ENCODE peak calls at places on chromosomes 7 and 10, in ten cellular contexts. T, W, L, D, N, S, F, V, Z and M are unnamed samples.
A peak's percentile ranks its signal among the peaks of the same experiment; 100 is the strongest.

GRCh38 chr7:5590596-5591546 is 167.2 kb upstream of the TNRC18 start:
- DNase-seq in N (no peak), S (no peak), D (no peak), Z (no peak), L (no peak), V (no peak), W (no peak), T (peak; percentile 90), F (no peak), M (no peak)

GRCh38 chr7:104922187-104923009 is 91.6 kb upstream of the KMT2E start:
- DNase-seq in S (no peak), L (no peak), D (no peak), N (no peak), T (no peak), W (no peak), Z (no peak), F (no peak), V (no peak), M (no peak)

GRCh38 chr7:8221124-8221523 is 40.8 kb downstream of the ICA1 start:
- DNase-seq in S (no peak), F (no peak), T (no peak), N (no peak), L (peak; percentile 20), V (no peak), W (no peak), Z (no peak), D (no peak), M (no peak)

GRCh38 chr7:102890292-102890970 is 22.4 kb upstream of the LRRC17 start:
- DNase-seq in L (no peak), D (no peak), S (no peak), N (no peak), Z (no peak), V (no peak), F (no peak), W (no peak), T (peak; percentile 88), M (no peak)

GRCh38 chr10:89384474-89385324 is 6.8 kb downstream of the IFIT1B start:
- DNase-seq in D (no peak), W (no peak), S (no peak), Z (no peak), T (peak; percentile 85), V (no peak), F (no peak), N (no peak), L (no peak), M (no peak)

GRCh38 chr10:115879372-115879771 is 393.6 kb downstream of the GFRA1 start:
- DNase-seq in S (no peak), Z (no peak), F (no peak), N (peak; percentile 39), T (no peak), V (no peak), W (peak; percentile 25), D (no peak), L (no peak), M (no peak)

GRCh38 chr10:88442681-88443080 is 140.4 kb downstream of the RNLS start:
- DNase-seq in T (no peak), L (no peak), S (no peak), Z (no peak), W (no peak), F (no peak), N (no peak), D (no peak), V (no peak), M (no peak)

GRCh38 chr10:5971315-5971832 is 6.0 kb downstream of the IL15RA start:
- DNase-seq in N (peak; percentile 53), S (no peak), D (no peak), V (no peak), Z (peak; percentile 34), W (peak; percentile 44), T (peak; percentile 18), L (no peak), F (peak; percentile 83), M (no peak)

DNA sequence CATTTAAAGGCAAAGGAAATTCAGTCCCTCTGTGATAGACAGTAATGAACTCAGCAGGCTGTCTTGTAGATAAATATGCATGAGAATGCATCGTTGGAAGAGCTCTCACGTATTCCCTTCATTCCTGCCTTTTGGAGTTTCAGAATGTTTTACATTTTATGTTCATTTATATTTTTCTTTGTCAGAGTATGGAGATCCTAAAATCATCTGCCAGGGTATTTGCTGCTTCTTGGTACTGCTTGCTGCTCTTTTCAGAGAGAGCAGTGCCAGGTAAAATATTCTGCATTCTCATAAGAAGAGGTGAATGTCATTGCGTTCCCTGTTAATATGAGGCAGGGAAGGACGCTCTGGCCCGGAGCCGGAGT is 290.2 kb downstream of the CCDC3 start:
- DNase-seq in Z (no peak), N (no peak), S (no peak), V (no peak), F (no peak), L (no peak), T (no peak), W (no peak), D (no peak), M (no peak)
- TF ChIP-seq CTCF in Z (no peak), N (no peak), S (no peak), V (no peak), F (no peak), L (no peak), T (no peak), W (no peak), D (no peak), M (no peak)

GRCh38 chr7:51222916-51223315 is 93.7 kb downstream of the COBL start:
- DNase-seq in F (no peak), T (no peak), N (no peak), Z (no peak), W (no peak), D (no peak), S (no peak), L (no peak), V (no peak), M (no peak)

GRCh38 chr7:51226916-51227535 is 89.6 kb downstream of the COBL start:
- DNase-seq in D (no peak), Z (no peak), V (no peak), N (no peak), W (no peak), L (no peak), T (no peak), F (no peak), S (no peak), M (no peak)

GRCh38 chr7:51226042-51226755 is 90.4 kb downstream of the COBL start:
- DNase-seq in S (no peak), N (no peak), T (no peak), F (no peak), V (no peak), Z (no peak), L (no peak), W (no peak), D (no peak), M (no peak)

GRCh38 chr7:51223505-51223904 is 93.1 kb downstream of the COBL start:
- DNase-seq in W (no peak), N (no peak), Z (no peak), F (no peak), D (no peak), V (no peak), T (no peak), S (no peak), L (no peak), M (no peak)

DNA sequence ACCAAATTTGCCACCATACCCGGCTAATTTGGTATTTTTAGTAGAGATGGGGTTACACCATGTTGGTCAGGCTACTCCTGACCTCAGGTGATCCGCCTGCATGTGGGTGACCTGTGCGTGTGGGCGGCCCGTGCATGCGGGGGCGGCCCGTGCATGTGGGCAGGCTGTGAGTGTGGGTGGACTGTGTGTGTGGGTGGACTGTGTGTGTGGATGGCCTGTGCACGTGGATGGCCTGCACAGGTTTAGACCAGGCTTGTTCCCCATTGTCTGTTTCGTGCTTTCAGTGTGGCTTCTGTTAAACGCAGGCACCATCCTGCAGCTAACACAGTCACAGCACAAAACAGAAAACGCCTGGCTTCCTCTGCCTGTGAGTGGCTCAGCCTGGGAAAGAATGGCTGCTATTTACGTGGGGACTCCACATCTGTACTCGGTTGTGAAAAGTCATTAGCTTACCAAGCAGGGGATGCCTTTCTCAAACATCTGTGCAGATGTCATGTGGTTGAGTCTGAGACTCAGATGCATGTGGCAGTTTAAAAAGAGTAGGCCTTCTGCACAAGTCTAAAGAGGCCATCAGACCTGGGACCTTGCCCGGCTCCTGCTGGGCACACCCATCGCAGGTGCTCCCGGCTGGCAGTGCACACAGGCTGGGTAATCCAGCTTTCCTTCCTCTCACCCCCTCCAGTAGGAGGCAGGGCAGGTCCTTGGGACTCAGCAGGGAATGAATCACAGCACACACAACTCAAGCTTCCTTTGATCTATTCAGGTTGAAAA is 91.6 kb downstream of the COBL start:
- DNase-seq in N (no peak), S (no peak), T (no peak), Z (no peak), F (peak; percentile 87), D (no peak), V (no peak), W (no peak), L (peak; percentile 76), M (no peak)
- TF ChIP-seq CTCF in N (no peak), S (peak; percentile 50), T (no peak), Z (peak; percentile 43), F (no peak), D (no peak), V (no peak), W (no peak), L (peak; percentile 83), M (no peak)

GRCh38 chr7:117385340-117386124 is 41.8 kb downstream of the ASZ1 start:
- DNase-seq in W (peak; percentile 13), L (peak; percentile 34), D (no peak), S (no peak), T (peak; percentile 28), Z (no peak), F (no peak), N (peak; percentile 48), V (no peak), M (no peak)
- TF ChIP-seq CTCF in W (peak; percentile 20), L (no peak), D (peak; percentile 9), S (peak; percentile 59), T (peak; percentile 6), Z (no peak), F (no peak), N (peak; percentile 35), V (peak; percentile 20), M (peak; percentile 67)

GRCh38 chr7:135368416-135369186 is 135.0 kb downstream of the STRA8 start:
- DNase-seq in L (no peak), T (no peak), S (no peak), V (no peak), D (no peak), Z (no peak), N (no peak), W (no peak), F (no peak), M (no peak)

GRCh38 chr7:135359633-135360032 is 126.0 kb downstream of the STRA8 start:
- DNase-seq in L (no peak), W (no peak), D (no peak), T (peak; percentile 8), F (no peak), V (no peak), Z (no peak), S (no peak), N (peak; percentile 5), M (no peak)

GRCh38 chr7:135361788-135362187 is 128.2 kb downstream of the STRA8 start:
- DNase-seq in T (no peak), D (no peak), S (no peak), Z (no peak), L (peak; percentile 53), V (no peak), N (no peak), F (no peak), W (no peak), M (no peak)

GRCh38 chr7:135367114-135367513 is 133.5 kb downstream of the STRA8 start:
- DNase-seq in L (no peak), W (no peak), D (no peak), N (no peak), V (no peak), S (no peak), T (no peak), F (no peak), Z (no peak), M (no peak)

GRCh38 chr7:135362871-135363270 is 129.2 kb downstream of the STRA8 start:
- DNase-seq in V (no peak), W (no peak), Z (no peak), F (no peak), T (no peak), S (no peak), N (no peak), D (no peak), L (peak; percentile 70), M (no peak)
- TF ChIP-seq CTCF in V (no peak), W (no peak), Z (no peak), F (no peak), T (peak; percentile 13), S (no peak), N (no peak), D (no peak), L (peak; percentile 77), M (peak; percentile 19)